ENCODE peak calls at places on chromosomes 3 and 15, in five cellular contexts. K is B cell, J is HFFc6, G is stomach, Q is HEK293T. P is an unnamed sample.
A peak's percentile ranks its signal among the peaks of the same experiment; 100 is the strongest.

GRCh38 chr3:177554900-177555759 is 357.8 kb upstream of the TBL1XR1 start:
- DNase-seq in K (no peak), J (no peak), G (no peak), Q (no peak), P (no peak)

GRCh38 chr3:94167796-94168195 is 104.9 kb downstream of the NSUN3 start:
- DNase-seq in K (no peak), J (no peak), G (no peak), Q (no peak), P (no peak)

GRCh38 chr3:168081856-168082255 is 13.9 kb downstream of the GOLIM4 start:
- DNase-seq in K (no peak), J (no peak), G (no peak), Q (no peak), P (no peak)

GRCh38 chr15:77071338-77072223 is 672 bp upstream of the TSPAN3 start:
- DNase-seq in K (no peak), J (no peak), G (no peak), Q (no peak), P (no peak)

GRCh38 chr3:28186748-28187147 is 54.7 kb upstream of the CMC1 start:
- DNase-seq in K (no peak), J (no peak), G (no peak), Q (no peak), P (no peak)

GRCh38 chr3:146581877-146582508 is 23.2 kb downstream of the PLSCR5 start:
- DNase-seq in K (no peak), J (no peak), G (no peak), Q (no peak), P (no peak)

GRCh38 chr3:197430961-197431910 is 124.5 kb downstream of the BDH1 start:
- DNase-seq in K (no peak), J (peak; percentile 30), G (no peak), Q (no peak), P (no peak)

GRCh38 chr3:171876651-171877272 is 33.6 kb downstream of the TMEM212 start:
- DNase-seq in K (no peak), J (peak; percentile 91), G (no peak), Q (no peak), P (no peak)

GRCh38 chr3:180358179-180358578 is 243.8 kb upstream of the TTC14 start:
- DNase-seq in K (no peak), J (peak; percentile 62), G (no peak), Q (no peak), P (no peak)

GRCh38 chr15:29115093-29115991 is 154.3 kb downstream of the NSMCE3 start:
- DNase-seq in K (no peak), J (no peak), G (no peak), Q (peak; percentile 41), P (no peak)

GRCh38 chr3:13353936-13354542 is 66.1 kb downstream of the NUP210 start:
- DNase-seq in K (no peak), J (no peak), G (no peak), Q (no peak), P (no peak)